ENCODE peak calls at places on chromosomes 3 and 15, in six cellular contexts. One of them, this sample, is unnamed.

GRCh38 chr3:170420307-170420821 is 1.7 kb downstream of the CLDN11 start:
- DNase-seq in thoracic aorta: no peak
- DNase-seq in colonic mucosa: no peak
- DNase-seq in cardiac muscle cell: no peak
- DNase-seq in IMR-90: peak; percentile 47
- DNase-seq in Peyer's patch: no peak
- DNase-seq in this sample: no peak

GRCh38 chr3:150755902-150756301 is 7.1 kb downstream of the SIAH2 start:
- DNase-seq in IMR-90: no peak
- DNase-seq in Peyer's patch: no peak
- DNase-seq in thoracic aorta: no peak
- DNase-seq in colonic mucosa: no peak
- DNase-seq in cardiac muscle cell: no peak
- DNase-seq in this sample: no peak

GRCh38 chr3:185069583-185070030 is 83.3 kb downstream of the C3orf70 start:
- DNase-seq in thoracic aorta: no peak
- DNase-seq in IMR-90: no peak
- DNase-seq in colonic mucosa: peak; percentile 64
- DNase-seq in Peyer's patch: no peak
- DNase-seq in cardiac muscle cell: peak; percentile 51
- DNase-seq in this sample: no peak

GRCh38 chr3:144586382-144586781 is 614.8 kb downstream of the DIPK2A start:
- DNase-seq in Peyer's patch: no peak
- DNase-seq in thoracic aorta: no peak
- DNase-seq in colonic mucosa: no peak
- DNase-seq in IMR-90: peak; percentile 66
- DNase-seq in cardiac muscle cell: no peak
- DNase-seq in this sample: no peak

GRCh38 chr3:57557088-57557537 is 1.0 kb downstream of the PDE12 start:
- DNase-seq in cardiac muscle cell: peak; percentile 2
- DNase-seq in IMR-90: peak; percentile 56
- DNase-seq in colonic mucosa: peak; percentile 41
- DNase-seq in Peyer's patch: peak; percentile 58
- DNase-seq in thoracic aorta: no peak
- DNase-seq in this sample: peak; percentile 11

GRCh38 chr15:29986946-29987345 is 95.8 kb upstream of the GOLGA8J start:
- DNase-seq in thoracic aorta: no peak
- DNase-seq in colonic mucosa: no peak
- DNase-seq in Peyer's patch: no peak
- DNase-seq in IMR-90: no peak
- DNase-seq in cardiac muscle cell: no peak
- DNase-seq in this sample: no peak

GRCh38 chr3:150736903-150737832 is 25.8 kb downstream of the SIAH2 start:
- DNase-seq in Peyer's patch: peak; percentile 78
- DNase-seq in IMR-90: no peak
- DNase-seq in cardiac muscle cell: no peak
- DNase-seq in colonic mucosa: no peak
- DNase-seq in thoracic aorta: no peak
- DNase-seq in this sample: no peak

GRCh38 chr3:170440346-170440745 is 21.7 kb downstream of the CLDN11 start:
- DNase-seq in thoracic aorta: no peak
- DNase-seq in cardiac muscle cell: no peak
- DNase-seq in IMR-90: peak; percentile 63
- DNase-seq in colonic mucosa: no peak
- DNase-seq in Peyer's patch: no peak
- DNase-seq in this sample: no peak

GRCh38 chr15:72203507-72203837 is 5.9 kb upstream of the GRAMD2A start:
- DNase-seq in thoracic aorta: peak; percentile 52
- DNase-seq in cardiac muscle cell: no peak
- DNase-seq in Peyer's patch: no peak
- DNase-seq in colonic mucosa: no peak
- DNase-seq in IMR-90: peak; percentile 90
- DNase-seq in this sample: no peak

GRCh38 chr15:39804026-39804425 is 21.4 kb upstream of the FSIP1 start:
- DNase-seq in IMR-90: peak; percentile 51
- DNase-seq in thoracic aorta: no peak
- DNase-seq in colonic mucosa: no peak
- DNase-seq in cardiac muscle cell: no peak
- DNase-seq in Peyer's patch: no peak
- DNase-seq in this sample: no peak

GRCh38 chr3:126889276-126890201 is 93.4 kb upstream of the PLXNA1 start:
- DNase-seq in colonic mucosa: no peak
- DNase-seq in thoracic aorta: no peak
- DNase-seq in IMR-90: no peak
- DNase-seq in Peyer's patch: no peak
- DNase-seq in cardiac muscle cell: no peak
- DNase-seq in this sample: no peak

GRCh38 chr15:40010681-40011080 is 28.3 kb downstream of the SRP14 start:
- DNase-seq in thoracic aorta: no peak
- DNase-seq in IMR-90: peak; percentile 82
- DNase-seq in cardiac muscle cell: no peak
- DNase-seq in Peyer's patch: no peak
- DNase-seq in colonic mucosa: no peak
- DNase-seq in this sample: no peak

GRCh38 chr3:37904614-37905047 is 43.0 kb downstream of the CTDSPL start:
- DNase-seq in Peyer's patch: no peak
- DNase-seq in thoracic aorta: no peak
- DNase-seq in cardiac muscle cell: no peak
- DNase-seq in IMR-90: peak; percentile 75
- DNase-seq in colonic mucosa: no peak
- DNase-seq in this sample: no peak

GRCh38 chr3:21331321-21331720 is 419.7 kb downstream of the ZNF385D start:
- DNase-seq in Peyer's patch: no peak
- DNase-seq in IMR-90: no peak
- DNase-seq in thoracic aorta: no peak
- DNase-seq in colonic mucosa: no peak
- DNase-seq in cardiac muscle cell: no peak
- DNase-seq in this sample: no peak

GRCh38 chr15:68580883-68581155 is 2.0 kb downstream of the CORO2B start:
- DNase-seq in colonic mucosa: no peak
- DNase-seq in thoracic aorta: no peak
- DNase-seq in Peyer's patch: no peak
- DNase-seq in cardiac muscle cell: no peak
- DNase-seq in IMR-90: no peak
- DNase-seq in this sample: no peak

GRCh38 chr3:78863294-78864203 is 904.2 kb downstream of the ROBO1 start:
- DNase-seq in Peyer's patch: no peak
- DNase-seq in cardiac muscle cell: no peak
- DNase-seq in thoracic aorta: no peak
- DNase-seq in colonic mucosa: no peak
- DNase-seq in IMR-90: no peak
- DNase-seq in this sample: no peak

GRCh38 chr3:143222505-143222904 is 102.9 kb downstream of the CHST2 start:
- DNase-seq in IMR-90: no peak
- DNase-seq in colonic mucosa: no peak
- DNase-seq in thoracic aorta: no peak
- DNase-seq in cardiac muscle cell: peak; percentile 3
- DNase-seq in Peyer's patch: no peak
- DNase-seq in this sample: no peak

GRCh38 chr15:40869686-40870085 is 4.3 kb downstream of the RHOV start:
- DNase-seq in thoracic aorta: no peak
- DNase-seq in cardiac muscle cell: no peak
- DNase-seq in IMR-90: no peak
- DNase-seq in colonic mucosa: no peak
- DNase-seq in Peyer's patch: no peak
- DNase-seq in this sample: no peak

DNA sequence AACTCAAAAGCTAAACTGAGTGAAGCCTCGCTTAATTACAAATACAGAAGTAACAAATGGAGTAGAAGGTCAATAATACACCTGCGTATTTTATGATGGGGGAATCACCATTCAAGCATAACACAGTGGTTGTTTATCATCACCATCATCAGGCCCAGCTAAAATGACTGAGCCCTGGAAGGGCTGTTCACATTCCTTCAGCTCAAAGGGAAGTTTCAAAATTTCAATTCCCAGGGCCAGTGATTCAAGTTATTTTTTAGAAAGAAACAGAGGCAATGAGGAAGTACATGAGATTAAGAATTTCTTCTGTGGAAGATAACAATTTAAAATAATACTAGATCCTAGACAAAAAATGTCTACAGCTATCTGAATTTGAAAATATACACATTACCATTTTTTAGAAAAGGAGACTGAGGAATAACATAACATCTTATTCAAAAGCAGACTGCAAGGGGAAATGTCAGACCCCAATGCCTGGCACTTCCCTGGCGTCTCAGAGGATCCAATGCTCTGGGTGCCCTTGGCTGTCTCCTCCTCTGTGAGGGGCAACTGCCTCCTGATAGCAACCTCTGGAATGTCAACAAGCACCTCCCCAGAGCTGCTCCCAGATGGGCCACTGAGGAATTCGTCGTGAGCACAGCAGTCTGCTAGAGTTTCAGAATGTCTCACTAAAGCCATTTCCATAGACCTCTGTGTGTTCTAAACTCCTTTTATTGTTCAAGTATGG is 22.8 kb downstream of the EHD4 start:
- DNase-seq in cardiac muscle cell: peak; percentile 71
- DNase-seq in thoracic aorta: no peak
- DNase-seq in Peyer's patch: peak; percentile 29
- DNase-seq in colonic mucosa: no peak
- DNase-seq in IMR-90: no peak
- DNase-seq in this sample: no peak
- H3K4me1 ChIP-seq in cardiac muscle cell: peaks cover 23% of the 10 kb centered on the region
- H3K4me1 ChIP-seq in thoracic aorta: peaks cover 80% of the 10 kb centered on the region
- H3K4me1 ChIP-seq in Peyer's patch: no peaks in the 10 kb centered on the region
- H3K4me1 ChIP-seq in colonic mucosa: no peaks in the 10 kb centered on the region
- H3K4me1 ChIP-seq in IMR-90: peaks cover 29% of the 10 kb centered on the region
- H3K4me1 ChIP-seq in this sample: no peaks in the 10 kb centered on the region

GRCh38 chr3:195916991-195917390 is 8.6 kb upstream of the TNK2 start:
- DNase-seq in Peyer's patch: peak; percentile 30
- DNase-seq in colonic mucosa: no peak
- DNase-seq in thoracic aorta: no peak
- DNase-seq in IMR-90: no peak
- DNase-seq in cardiac muscle cell: no peak
- DNase-seq in this sample: no peak

GRCh38 chr3:195911946-195912270 is 3.6 kb upstream of the TNK2 start:
- DNase-seq in colonic mucosa: no peak
- DNase-seq in Peyer's patch: no peak
- DNase-seq in IMR-90: no peak
- DNase-seq in cardiac muscle cell: no peak
- DNase-seq in thoracic aorta: no peak
- DNase-seq in this sample: no peak

GRCh38 chr3:195913382-195913781 is 5.0 kb upstream of the TNK2 start:
- DNase-seq in thoracic aorta: no peak
- DNase-seq in colonic mucosa: no peak
- DNase-seq in IMR-90: peak; percentile 12
- DNase-seq in cardiac muscle cell: no peak
- DNase-seq in Peyer's patch: peak; percentile 32
- DNase-seq in this sample: no peak

GRCh38 chr3:195916291-195916690 is 7.9 kb upstream of the TNK2 start:
- DNase-seq in colonic mucosa: no peak
- DNase-seq in Peyer's patch: peak; percentile 39
- DNase-seq in IMR-90: no peak
- DNase-seq in thoracic aorta: no peak
- DNase-seq in cardiac muscle cell: no peak
- DNase-seq in this sample: no peak

GRCh38 chr3:195914648-195915473 is 6.5 kb upstream of the TNK2 start:
- DNase-seq in cardiac muscle cell: peak; percentile 96
- DNase-seq in colonic mucosa: peak; percentile 94
- DNase-seq in IMR-90: peak; percentile 97
- DNase-seq in Peyer's patch: peak; percentile 98
- DNase-seq in thoracic aorta: peak; percentile 88
- DNase-seq in this sample: peak; percentile 93
- H3K4me3 ChIP-seq in cardiac muscle cell: no peak overlapping the region
- H3K4me3 ChIP-seq in colonic mucosa: no peak overlapping the region
- H3K4me3 ChIP-seq in IMR-90: no peak overlapping the region
- H3K4me3 ChIP-seq in Peyer's patch: no peak overlapping the region
- H3K4me3 ChIP-seq in thoracic aorta: peak overlapping the region; percentile 50
- H3K4me3 ChIP-seq in this sample: no peak overlapping the region

GRCh38 chr15:58460108-58460507 is 28.3 kb downstream of the LIPC start:
- DNase-seq in thoracic aorta: no peak
- DNase-seq in cardiac muscle cell: no peak
- DNase-seq in IMR-90: peak; percentile 22
- DNase-seq in Peyer's patch: no peak
- DNase-seq in colonic mucosa: no peak
- DNase-seq in this sample: no peak

GRCh38 chr15:58459562-58459961 is 27.8 kb downstream of the LIPC start:
- DNase-seq in cardiac muscle cell: no peak
- DNase-seq in Peyer's patch: peak; percentile 54
- DNase-seq in colonic mucosa: peak; percentile 82
- DNase-seq in thoracic aorta: no peak
- DNase-seq in IMR-90: no peak
- DNase-seq in this sample: no peak

GRCh38 chr15:58459045-58459444 is 27.3 kb downstream of the LIPC start:
- DNase-seq in thoracic aorta: no peak
- DNase-seq in IMR-90: no peak
- DNase-seq in cardiac muscle cell: no peak
- DNase-seq in colonic mucosa: no peak
- DNase-seq in Peyer's patch: no peak
- DNase-seq in this sample: no peak

GRCh38 chr15:58462547-58462946 is 30.8 kb downstream of the LIPC start:
- DNase-seq in Peyer's patch: peak; percentile 79
- DNase-seq in IMR-90: no peak
- DNase-seq in cardiac muscle cell: no peak
- DNase-seq in thoracic aorta: no peak
- DNase-seq in colonic mucosa: peak; percentile 81
- DNase-seq in this sample: no peak

DNA sequence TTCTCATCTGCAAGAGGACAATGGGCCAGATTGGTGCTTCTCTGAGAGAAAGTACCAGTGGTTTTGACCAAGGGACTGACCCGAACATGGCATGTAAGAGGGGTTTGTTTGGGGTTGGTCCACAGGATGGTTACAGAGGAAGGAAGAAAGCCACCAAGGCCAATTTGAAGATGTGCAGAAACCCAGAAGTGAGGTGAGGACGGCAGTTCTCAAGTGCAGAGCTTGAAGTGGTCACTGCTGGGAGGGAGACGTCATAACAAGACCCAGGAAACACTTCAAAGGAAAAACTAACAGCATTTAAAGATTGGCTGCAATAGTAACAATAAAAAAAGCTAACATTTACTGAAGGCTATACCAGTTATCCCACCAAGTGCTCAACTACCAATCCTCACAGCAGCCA is 29.1 kb downstream of the LIPC start:
- DNase-seq in thoracic aorta: no peak
- DNase-seq in colonic mucosa: no peak
- DNase-seq in cardiac muscle cell: no peak
- DNase-seq in Peyer's patch: no peak
- DNase-seq in IMR-90: no peak
- DNase-seq in this sample: no peak
- H3K4me1 ChIP-seq in thoracic aorta: no peaks in the 10 kb centered on the region
- H3K4me1 ChIP-seq in colonic mucosa: peaks cover 7% of the 10 kb centered on the region
- H3K4me1 ChIP-seq in cardiac muscle cell: peaks cover 5% of the 10 kb centered on the region
- H3K4me1 ChIP-seq in Peyer's patch: no peaks in the 10 kb centered on the region
- H3K4me1 ChIP-seq in IMR-90: peaks cover 11% of the 10 kb centered on the region
- H3K4me1 ChIP-seq in this sample: peaks cover 32% of the 10 kb centered on the region

DNA sequence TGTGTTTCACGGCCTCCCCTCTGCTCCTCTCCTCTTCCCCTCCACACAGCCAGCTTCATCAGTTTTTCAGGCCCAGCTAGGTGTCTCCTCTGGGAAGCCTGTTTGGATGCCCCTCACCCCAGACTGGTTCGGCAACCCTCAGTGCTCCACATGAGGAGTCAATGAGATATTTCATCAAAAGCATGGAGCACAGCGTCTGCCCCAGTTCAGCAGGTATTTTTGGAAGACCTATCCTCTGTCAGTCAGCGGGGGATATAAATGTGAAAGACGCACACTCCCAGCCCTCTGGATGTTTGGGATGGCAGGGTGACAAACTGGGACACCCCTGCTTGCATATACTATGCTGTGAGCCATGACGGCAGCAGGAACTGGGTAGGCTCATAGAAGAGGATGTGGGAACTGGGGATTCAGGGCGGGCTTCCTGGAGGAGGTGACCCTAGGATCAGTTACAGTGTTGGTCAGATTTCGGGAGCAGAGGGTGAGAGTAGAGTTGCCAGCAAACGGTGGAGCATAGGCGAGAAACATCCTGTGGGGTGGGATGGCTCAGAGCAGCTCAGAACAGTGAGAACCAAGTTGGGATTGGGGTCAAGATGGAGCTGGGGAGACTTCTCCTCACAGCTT is 42.9 kb downstream of the PXYLP1 start:
- DNase-seq in IMR-90: no peak
- DNase-seq in colonic mucosa: no peak
- DNase-seq in cardiac muscle cell: no peak
- DNase-seq in Peyer's patch: no peak
- DNase-seq in thoracic aorta: no peak
- DNase-seq in this sample: no peak
- H3K4me3 ChIP-seq in IMR-90: no peak overlapping the region
- H3K4me3 ChIP-seq in colonic mucosa: no peak overlapping the region
- H3K4me3 ChIP-seq in cardiac muscle cell: no peak overlapping the region
- H3K4me3 ChIP-seq in Peyer's patch: no peak overlapping the region
- H3K4me3 ChIP-seq in thoracic aorta: no peak overlapping the region
- H3K4me3 ChIP-seq in this sample: no peak overlapping the region

This sample was measured in CD8-positive, alpha-beta memory T cell.